ENCODE peak calls at places on chromosomes 2 and 18, in nine cellular contexts. S, E, O, I, G, Y, F, C and X are unnamed samples.

GRCh38 chr2:219689676-219690628 is 62.5 kb downstream of the SLC4A3 start:
- DNase-seq in S (no peak), E (no peak), O (peak), I (no peak), G (peak), Y (peak), F (peak), C (peak), X (no peak)

GRCh38 chr2:181300600-181301291 is 156.4 kb upstream of the ITGA4 start:
- DNase-seq in S (no peak), E (no peak), O (no peak), I (no peak), G (no peak), Y (no peak), F (no peak), C (no peak), X (no peak)

GRCh38 chr2:1993711-1994682 is 249.7 kb upstream of the PXDN start:
- DNase-seq in S (no peak), E (no peak), O (no peak), I (no peak), G (no peak), Y (no peak), F (no peak), C (no peak), X (no peak)

GRCh38 chr2:88115825-88116518 is 11.9 kb downstream of the FABP1 start:
- DNase-seq in S (no peak), E (no peak), O (no peak), I (no peak), G (no peak), Y (no peak), F (no peak), C (no peak), X (no peak)

GRCh38 chr18:59051470-59052165 is 88.1 kb upstream of the SEC11C start:
- DNase-seq in S (no peak), E (no peak), O (no peak), I (no peak), G (peak), Y (no peak), F (no peak), C (no peak), X (no peak)

GRCh38 chr18:3901042-3901441 is 451.1 kb downstream of the TGIF1 start:
- DNase-seq in S (no peak), E (no peak), O (no peak), I (no peak), G (no peak), Y (no peak), F (no peak), C (no peak), X (no peak)

GRCh38 chr2:105554235-105554634 is 155.4 kb upstream of the FHL2 start:
- DNase-seq in S (peak), E (no peak), O (no peak), I (no peak), G (no peak), Y (no peak), F (no peak), C (no peak), X (no peak)

GRCh38 chr2:164722604-164723338 is 101.5 kb upstream of the GRB14 start:
- DNase-seq in S (no peak), E (no peak), O (no peak), I (no peak), G (no peak), Y (no peak), F (no peak), C (no peak), X (no peak)

GRCh38 chr2:168685619-168686453 is 116.6 kb upstream of the NOSTRIN start:
- DNase-seq in S (no peak), E (no peak), O (no peak), I (no peak), G (no peak), Y (no peak), F (no peak), C (no peak), X (no peak)

GRCh38 chr2:218168635-218169462 is 2.1 kb upstream of the CXCR1 start:
- DNase-seq in S (peak), E (peak), O (peak), I (no peak), G (peak), Y (peak), F (peak), C (no peak), X (peak)

GRCh38 chr2:129827251-129827894 is 152.1 kb upstream of the RAB6C start:
- DNase-seq in S (no peak), E (no peak), O (no peak), I (no peak), G (no peak), Y (no peak), F (no peak), C (no peak), X (no peak)

GRCh38 chr2:210169871-210170441 is 1.3 kb downstream of the KANSL1L start:
- DNase-seq in S (no peak), E (no peak), O (peak), I (no peak), G (no peak), Y (peak), F (peak), C (peak), X (no peak)

GRCh38 chr18:36187826-36188721 is 777 bp downstream of the MOCOS start:
- DNase-seq in S (no peak), E (no peak), O (peak), I (peak), G (peak), Y (peak), F (no peak), C (peak), X (peak)

GRCh38 chr18:75269696-75270095 is 59.1 kb downstream of the TSHZ1 start:
- DNase-seq in S (no peak), E (no peak), O (no peak), I (no peak), G (no peak), Y (no peak), F (no peak), C (no peak), X (no peak)

GRCh38 chr2:165425556-165425955 is 43.9 kb upstream of the CSRNP3 start:
- DNase-seq in S (no peak), E (no peak), O (no peak), I (no peak), G (no peak), Y (peak), F (no peak), C (no peak), X (no peak)

GRCh38 chr18:13581055-13581454 is 145.3 kb downstream of the FAM210A start:
- DNase-seq in S (no peak), E (no peak), O (no peak), I (no peak), G (no peak), Y (no peak), F (no peak), C (no peak), X (no peak)

GRCh38 chr18:35322486-35323258 is 21.5 kb downstream of the ZNF24 start:
- DNase-seq in S (no peak), E (no peak), O (no peak), I (no peak), G (no peak), Y (peak), F (no peak), C (no peak), X (no peak)

GRCh38 chr2:201205516-201205850 is 22.5 kb downstream of the CASP10 start:
- DNase-seq in S (no peak), E (no peak), O (no peak), I (no peak), G (no peak), Y (no peak), F (no peak), C (no peak), X (no peak)

GRCh38 chr2:196925445-196925767 is 1.1 kb downstream of the PGAP1 start:
- DNase-seq in S (no peak), E (no peak), O (no peak), I (no peak), G (no peak), Y (no peak), F (no peak), C (no peak), X (no peak)

GRCh38 chr2:177284531-177284930 is 20.0 kb upstream of the NFE2L2 start:
- DNase-seq in S (no peak), E (no peak), O (no peak), I (no peak), G (no peak), Y (no peak), F (no peak), C (no peak), X (no peak)

GRCh38 chr2:221347471-221347870 is 224.6 kb downstream of the EPHA4 start:
- DNase-seq in S (no peak), E (no peak), O (no peak), I (no peak), G (no peak), Y (peak), F (no peak), C (no peak), X (no peak)

GRCh38 chr2:207248702-207249355 is 83.1 kb upstream of the KLF7 start:
- DNase-seq in S (no peak), E (no peak), O (no peak), I (no peak), G (no peak), Y (peak), F (no peak), C (no peak), X (no peak)

GRCh38 chr2:77428946-77429345 is 93.2 kb downstream of the LRRTM4 start:
- DNase-seq in S (no peak), E (no peak), O (no peak), I (no peak), G (no peak), Y (no peak), F (no peak), C (no peak), X (no peak)

GRCh38 chr2:77434880-77435279 is 87.3 kb downstream of the LRRTM4 start:
- DNase-seq in S (no peak), E (no peak), O (no peak), I (no peak), G (no peak), Y (no peak), F (no peak), C (no peak), X (no peak)
- TF ChIP-seq CTCF in S (no peak), E (no peak), O (no peak), I (no peak), G (no peak), Y (no peak), F (peak), C (no peak), X (peak)

GRCh38 chr2:72581560-72582181 is 244.2 kb downstream of the EXOC6B start:
- DNase-seq in S (no peak), E (no peak), O (no peak), I (no peak), G (no peak), Y (no peak), F (no peak), C (no peak), X (no peak)
- TF ChIP-seq CTCF in S (no peak), E (no peak), O (no peak), I (no peak), G (no peak), Y (peak), F (no peak), C (peak), X (peak)

GRCh38 chr2:120971866-120972265 is 236.2 kb downstream of the GLI2 start:
- DNase-seq in S (no peak), E (no peak), O (no peak), I (no peak), G (no peak), Y (no peak), F (no peak), C (no peak), X (no peak)
- TF ChIP-seq CTCF in S (no peak), E (no peak), O (no peak), I (no peak), G (no peak), Y (no peak), F (no peak), C (no peak), X (no peak)

DNA sequence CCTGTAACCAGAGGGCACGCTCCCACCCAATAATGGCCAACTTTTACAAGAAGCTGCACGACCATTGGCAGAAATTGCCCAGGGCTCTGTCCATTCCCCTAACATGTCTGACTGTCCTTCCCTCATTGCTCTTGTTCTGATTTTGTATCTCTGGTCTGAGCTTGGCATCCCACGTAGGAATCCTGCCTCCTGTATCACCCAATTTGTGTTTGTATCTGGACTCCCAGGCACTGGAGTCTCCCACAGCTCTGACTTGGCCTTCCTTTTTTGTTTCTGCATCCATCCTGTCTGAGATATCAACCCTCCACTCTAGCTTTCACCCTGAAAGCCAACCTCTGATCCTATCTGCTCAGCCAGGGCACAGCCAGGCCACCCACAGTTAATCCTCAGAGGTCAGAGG is 259.8 kb downstream of the FBXO15 start:
- DNase-seq in S (no peak), E (no peak), O (no peak), I (no peak), G (no peak), Y (no peak), F (no peak), C (no peak), X (no peak)
- TF ChIP-seq CTCF in S (no peak), E (no peak), O (no peak), I (no peak), G (no peak), Y (no peak), F (no peak), C (no peak), X (no peak)

GRCh38 chr18:79367480-79367879 is 28.2 kb upstream of the NFATC1 start:
- DNase-seq in S (peak), E (no peak), O (no peak), I (no peak), G (no peak), Y (no peak), F (no peak), C (no peak), X (no peak)
- TF ChIP-seq CTCF in S (no peak), E (no peak), O (no peak), I (no peak), G (no peak), Y (no peak), F (no peak), C (no peak), X (no peak)

GRCh38 chr2:45911503-45911902 is 260.0 kb downstream of the PRKCE start:
- DNase-seq in S (no peak), E (no peak), O (no peak), I (no peak), G (no peak), Y (no peak), F (no peak), C (no peak), X (no peak)

GRCh38 chr2:45908316-45909150 is 257.1 kb downstream of the PRKCE start:
- DNase-seq in S (no peak), E (no peak), O (no peak), I (no peak), G (no peak), Y (peak), F (no peak), C (no peak), X (no peak)

GRCh38 chr2:45912109-45912508 is 260.6 kb downstream of the PRKCE start:
- DNase-seq in S (no peak), E (no peak), O (no peak), I (peak), G (no peak), Y (no peak), F (no peak), C (no peak), X (no peak)

GRCh38 chr2:45909677-45910191 is 258.3 kb downstream of the PRKCE start:
- DNase-seq in S (no peak), E (no peak), O (peak), I (no peak), G (peak), Y (peak), F (peak), C (no peak), X (no peak)

DNA sequence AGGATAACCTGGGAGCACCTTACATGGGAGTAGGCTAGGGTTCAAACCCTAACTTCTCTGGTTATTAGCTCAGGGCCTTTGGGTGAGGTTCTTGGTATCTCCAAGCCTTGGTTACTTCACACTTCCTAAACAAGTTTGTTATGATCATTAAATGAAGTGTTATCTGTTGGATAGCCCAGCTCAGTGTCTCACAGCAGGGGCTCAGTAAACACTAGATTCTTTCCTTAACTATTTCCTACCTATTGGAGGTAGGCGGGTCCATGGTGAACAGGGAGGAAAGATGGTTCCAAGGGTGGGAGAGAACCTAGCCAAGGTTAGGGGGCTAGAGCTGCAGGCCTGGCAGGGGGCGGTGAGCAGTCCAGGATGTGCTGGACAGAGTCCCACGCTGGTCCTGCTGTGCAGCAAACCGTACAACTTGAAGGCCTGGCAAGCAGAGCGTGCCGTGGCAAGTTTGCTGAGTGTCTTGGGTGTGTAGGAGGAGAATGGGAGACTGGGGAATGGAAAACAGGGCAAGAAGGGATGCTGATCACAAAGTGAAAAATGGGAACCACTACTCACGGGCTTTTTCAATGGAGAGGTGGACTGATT is 259.1 kb downstream of the PRKCE start:
- DNase-seq in S (no peak), E (no peak), O (no peak), I (no peak), G (no peak), Y (peak), F (no peak), C (no peak), X (no peak)
- TF ChIP-seq CTCF in S (no peak), E (no peak), O (no peak), I (no peak), G (no peak), Y (no peak), F (no peak), C (no peak), X (no peak)

DNA sequence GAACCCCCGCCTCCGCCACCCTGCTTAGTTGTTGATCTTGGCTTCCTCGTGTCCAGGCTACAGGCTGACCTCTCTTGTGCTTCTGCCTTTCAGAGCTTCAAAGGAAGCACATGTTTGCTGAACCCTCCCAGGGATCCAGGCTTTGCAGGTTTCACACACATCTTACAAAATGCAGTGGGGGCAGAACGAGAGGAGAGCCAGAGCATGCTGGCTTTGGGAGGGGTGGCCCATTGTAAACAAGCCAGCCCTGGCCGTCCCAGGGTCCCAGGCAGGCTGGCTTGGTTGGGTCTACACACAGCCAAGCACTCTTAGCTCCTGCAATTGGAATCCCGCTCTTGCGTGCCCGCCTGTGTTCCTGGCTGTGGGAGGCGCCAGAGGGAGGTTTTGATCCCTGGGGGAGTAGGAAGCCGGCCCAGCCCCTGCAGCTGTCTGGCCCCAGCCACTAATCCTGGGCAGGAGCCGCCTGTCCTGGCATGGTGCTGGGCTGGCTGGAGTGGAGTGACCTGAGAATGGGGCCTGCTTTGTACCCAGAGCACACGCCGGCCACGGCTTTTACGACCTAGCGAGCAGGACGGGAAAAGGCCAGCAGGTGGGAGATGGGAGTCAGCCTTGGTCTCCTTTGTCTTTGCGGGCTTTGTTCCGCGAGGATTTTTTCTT is 53.9 kb downstream of the SH3BP4 start:
- DNase-seq in S (no peak), E (no peak), O (no peak), I (peak), G (peak), Y (no peak), F (no peak), C (no peak), X (peak)
- TF ChIP-seq CTCF in S (no peak), E (no peak), O (no peak), I (no peak), G (peak), Y (peak), F (no peak), C (no peak), X (peak)

DNA sequence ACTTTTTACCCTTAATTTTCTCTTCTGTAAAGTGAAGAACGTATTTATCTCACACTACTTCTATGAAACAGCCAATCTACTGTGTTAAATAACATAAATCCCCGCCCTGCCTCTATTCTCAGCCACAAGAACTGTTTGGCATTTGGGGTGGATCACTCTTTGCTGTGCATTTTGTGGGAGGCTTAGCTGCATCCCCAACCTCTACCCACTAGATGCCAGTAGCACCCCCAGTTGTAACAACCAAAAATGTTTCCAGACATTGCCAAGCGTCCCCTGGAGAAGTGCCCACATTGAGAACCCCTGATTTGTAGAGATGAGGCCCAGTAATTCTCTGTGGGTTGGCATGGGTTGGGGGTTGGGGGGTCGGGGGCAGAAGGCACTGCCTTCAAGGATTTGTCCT is 94.7 kb upstream of the BOD1L2 start:
- DNase-seq in S (no peak), E (no peak), O (no peak), I (no peak), G (no peak), Y (no peak), F (peak), C (no peak), X (no peak)
- TF ChIP-seq CTCF in S (no peak), E (no peak), O (no peak), I (no peak), G (no peak), Y (no peak), F (peak), C (no peak), X (no peak)

DNA sequence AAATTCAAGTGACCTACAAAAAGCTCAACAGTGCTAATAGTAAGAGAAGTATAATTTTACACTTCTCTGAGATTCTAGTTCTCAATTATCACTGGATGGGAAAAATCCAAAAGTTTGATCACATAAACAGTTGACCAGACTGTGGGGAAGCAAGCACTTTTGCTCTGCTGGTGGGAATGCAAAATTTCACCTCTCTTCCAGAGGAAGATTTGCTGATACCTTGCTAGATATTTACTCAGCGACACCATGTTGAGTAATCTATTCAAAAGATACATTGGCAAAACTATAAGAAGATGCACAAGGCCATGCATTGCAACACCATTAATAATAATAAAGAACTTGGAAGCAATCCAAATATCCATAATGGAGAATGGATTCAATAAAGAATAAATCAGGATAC is 204.4 kb downstream of the MREG start:
- DNase-seq in S (no peak), E (no peak), O (no peak), I (no peak), G (no peak), Y (peak), F (no peak), C (no peak), X (no peak)
- TF ChIP-seq CTCF in S (no peak), E (no peak), O (no peak), I (no peak), G (no peak), Y (peak), F (no peak), C (peak), X (peak)